ENCODE peak calls at places on chromosome 12, in seven cellular contexts. D, Q, Y, R, N, B and W are unnamed samples.

GRCh38 chr12:4439736-4440135 is 5.9 kb downstream of the FGF6 start:
- DNase-seq in D (no peak), R (no peak), Q (no peak), Y (no peak), B (no peak), N (no peak), W (no peak)

GRCh38 chr12:45914090-45914489 is 76.3 kb downstream of the SCAF11 start:
- DNase-seq in N (no peak), Y (no peak), B (peak; percentile 12), Q (peak; percentile 68), R (no peak), D (peak; percentile 67), W (peak; percentile 17)

GRCh38 chr12:46920503-46920902 is 94.7 kb upstream of the SLC38A4 start:
- DNase-seq in B (no peak), R (no peak), Q (no peak), Y (no peak), D (no peak), N (no peak), W (no peak)

GRCh38 chr12:4813741-4814140 is 93.5 kb downstream of the GALNT8 start:
- DNase-seq in Q (no peak), Y (no peak), B (no peak), D (no peak), R (no peak), N (no peak), W (no peak)

GRCh38 chr12:97650242-97650641 is 187.6 kb downstream of the RMST start:
- DNase-seq in N (no peak), Y (no peak), Q (no peak), D (no peak), R (no peak), B (no peak), W (no peak)

GRCh38 chr12:18135086-18135485 is 45.1 kb upstream of the RERGL start:
- DNase-seq in Q (no peak), B (no peak), R (no peak), Y (no peak), N (no peak), D (no peak), W (no peak)

GRCh38 chr12:61546296-61546695 is 713.9 kb upstream of the USP15 start:
- DNase-seq in Y (no peak), D (no peak), R (no peak), Q (no peak), B (peak; percentile 16), N (no peak), W (no peak)

GRCh38 chr12:98725481-98726247 is 80.6 kb downstream of the APAF1 start:
- DNase-seq in D (no peak), Q (peak; percentile 26), Y (peak; percentile 34), N (peak; percentile 55), R (peak; percentile 35), B (peak; percentile 19), W (peak; percentile 42)

GRCh38 chr12:15830538-15830937 is 41.4 kb upstream of the EPS8 start:
- DNase-seq in Q (peak; percentile 56), N (no peak), Y (no peak), B (no peak), R (no peak), D (peak; percentile 78), W (no peak)

GRCh38 chr12:30152705-30153104 is 369.0 kb upstream of the TMTC1 start:
- DNase-seq in Q (no peak), Y (no peak), N (no peak), D (no peak), R (no peak), B (no peak), W (no peak)

GRCh38 chr12:88255847-88256246 is 113.7 kb downstream of the TMTC3 start:
- DNase-seq in R (no peak), N (no peak), B (no peak), D (no peak), Q (no peak), Y (no peak), W (no peak)

GRCh38 chr12:123105427-123105826 is 45.5 kb downstream of the PITPNM2 start:
- DNase-seq in Q (no peak), D (no peak), B (no peak), Y (no peak), R (no peak), N (no peak), W (no peak)

GRCh38 chr12:52232916-52233461 is at the start of gene KRT7:
- DNase-seq in Y (no peak), B (peak; percentile 94), R (no peak), Q (no peak), N (no peak), D (no peak), W (no peak)

GRCh38 chr12:6360080-6360571 is 15.2 kb downstream of the SCNN1A start:
- DNase-seq in Q (no peak), Y (no peak), B (no peak), N (no peak), R (no peak), D (no peak), W (no peak)

GRCh38 chr12:113788020-113788856 is 177.9 kb downstream of the RBM19 start:
- DNase-seq in N (no peak), D (peak; percentile 16), R (no peak), Y (no peak), Q (peak; percentile 2), B (no peak), W (no peak)

GRCh38 chr12:122203301-122203967 is at the start of gene B3GNT4:
- DNase-seq in N (peak; percentile 79), R (no peak), Y (peak; percentile 65), D (no peak), Q (no peak), B (peak; percentile 71), W (no peak)

GRCh38 chr12:4387607-4388006 is 8.1 kb upstream of the FGF23 start:
- DNase-seq in B (no peak), D (no peak), R (no peak), N (no peak), Y (no peak), Q (no peak), W (no peak)

GRCh38 chr12:122354958-122355641 is 67.4 kb downstream of the CLIP1 start:
- DNase-seq in Y (no peak), R (no peak), B (no peak), D (no peak), Q (no peak), N (peak; percentile 82), W (no peak)

GRCh38 chr12:15851919-15852318 is 30.3 kb upstream of the STRAP start:
- DNase-seq in R (no peak), B (no peak), D (no peak), Y (no peak), N (no peak), Q (no peak), W (no peak)

GRCh38 chr12:58513866-58514265 is 406.4 kb downstream of the LRIG3 start:
- DNase-seq in Y (no peak), R (no peak), D (no peak), Q (no peak), B (no peak), N (no peak), W (no peak)
- H3K4me3 ChIP-seq in Y (no peak overlapping the region), R (no peak overlapping the region), D (no peak overlapping the region), Q (no peak overlapping the region), B (no peak overlapping the region), N (no peak overlapping the region), W (no peak overlapping the region)

GRCh38 chr12:132188451-132189298 is 44.4 kb downstream of the NOC4L start:
- DNase-seq in D (no peak), B (no peak), Y (no peak), R (no peak), N (no peak), Q (no peak), W (no peak)
- H3K4me3 ChIP-seq in D (peak overlapping the region; percentile 52), B (peak overlapping the region; percentile 61), Y (peak overlapping the region; percentile 64), R (peak overlapping the region; percentile 44), N (peak overlapping the region; percentile 64), Q (peak overlapping the region; percentile 61), W (peak overlapping the region; percentile 58)

DNA sequence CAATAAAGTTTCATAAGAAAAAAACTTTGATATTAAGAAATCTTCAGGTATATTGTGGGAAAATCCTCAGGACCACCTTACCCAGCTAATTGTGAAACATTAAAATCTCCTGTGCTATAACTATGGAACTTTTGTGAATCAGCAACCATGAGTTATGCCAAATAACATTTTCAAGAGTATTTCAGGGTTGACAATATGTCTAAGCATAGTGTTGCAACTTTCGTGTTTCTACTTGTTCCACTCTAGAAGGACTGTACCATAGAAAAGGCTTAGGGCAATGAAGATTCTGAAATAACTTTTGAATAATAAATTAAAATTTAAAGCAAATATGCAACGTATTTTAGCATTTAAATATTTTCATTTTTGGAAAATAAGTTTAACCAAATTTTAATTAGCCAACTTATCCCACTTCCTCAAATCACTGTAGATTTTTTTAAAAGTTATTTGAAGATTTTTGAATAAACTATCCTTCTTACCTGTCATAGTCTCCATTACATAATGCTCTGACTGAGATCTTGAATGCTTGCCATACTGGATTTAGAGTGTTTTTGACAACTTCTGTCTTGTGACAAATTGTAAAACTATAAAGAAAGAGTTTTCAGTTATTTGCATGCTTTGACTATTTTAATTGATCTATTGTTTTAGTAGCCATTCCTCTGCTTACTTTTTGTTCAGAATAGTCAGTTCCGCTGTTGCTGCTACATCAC is 143.6 kb downstream of the CPNE8 start:
- DNase-seq in N (no peak), Q (no peak), Y (no peak), B (no peak), R (no peak), D (no peak), W (no peak)
- H3K4me3 ChIP-seq in N (no peak overlapping the region), Q (no peak overlapping the region), Y (no peak overlapping the region), B (no peak overlapping the region), R (no peak overlapping the region), D (no peak overlapping the region), W (no peak overlapping the region)

DNA sequence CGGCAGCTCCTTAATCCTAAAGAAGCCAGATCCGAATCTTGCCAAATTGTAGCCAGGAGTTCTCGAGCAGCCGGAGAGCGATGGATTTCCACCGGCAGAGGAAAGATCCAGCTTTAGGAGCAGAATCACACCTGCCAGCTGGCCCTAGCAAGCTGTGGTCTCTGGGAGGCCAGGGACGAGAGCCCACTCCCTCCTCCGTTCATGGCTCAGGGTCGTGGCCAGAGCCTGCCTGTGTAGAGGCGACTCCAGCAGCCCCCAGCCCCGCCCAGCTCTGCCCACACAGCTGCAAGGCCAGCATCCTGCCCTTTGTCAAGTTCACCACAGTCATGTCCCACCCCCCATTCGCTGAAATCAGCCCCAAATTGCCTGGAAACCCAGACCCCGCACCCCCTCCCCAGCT is 121.0 kb downstream of the SCARB1 start:
- DNase-seq in Y (no peak), D (no peak), N (no peak), B (no peak), R (no peak), Q (no peak), W (no peak)
- H3K4me3 ChIP-seq in Y (no peak overlapping the region), D (no peak overlapping the region), N (no peak overlapping the region), B (no peak overlapping the region), R (no peak overlapping the region), Q (no peak overlapping the region), W (no peak overlapping the region)